ENCODE peak calls at places on chromosomes 7 and 10, in eight cellular contexts. W, J, Z, Q, C, S, G and X are unnamed samples.

GRCh38 chr7:157808042-157808441 is 471.2 kb downstream of the DNAJB6 start:
- DNase-seq in W (no peak), J (no peak), Z (no peak), Q (no peak), C (no peak), S (no peak), G (no peak), X (no peak)

GRCh38 chr7:130841416-130841815 is 107.4 kb upstream of the KLF14 start:
- DNase-seq in W (no peak), J (no peak), Z (no peak), Q (no peak), C (no peak), S (no peak), G (no peak), X (peak; percentile 59)

GRCh38 chr10:24969732-24970330 is 17.4 kb upstream of the PRTFDC1 start:
- DNase-seq in W (peak; percentile 78), J (no peak), Z (no peak), Q (no peak), C (peak; percentile 47), S (no peak), G (no peak), X (no peak)

GRCh38 chr7:12754179-12754578 is 66.7 kb downstream of the ARL4A start:
- DNase-seq in W (peak; percentile 48), J (no peak), Z (no peak), Q (no peak), C (peak; percentile 65), S (no peak), G (peak; percentile 28), X (no peak)

GRCh38 chr7:134140889-134141867 is 14.0 kb downstream of the LRGUK start:
- DNase-seq in W (peak; percentile 56), J (peak; percentile 47), Z (peak; percentile 34), Q (peak; percentile 75), C (peak; percentile 74), S (peak; percentile 58), G (peak; percentile 55), X (peak; percentile 31)

GRCh38 chr10:5736591-5736990 is 52.0 kb downstream of the TASOR2 start:
- DNase-seq in W (no peak), J (no peak), Z (no peak), Q (no peak), C (no peak), S (no peak), G (no peak), X (no peak)

GRCh38 chr10:127300868-127301321 is 104.5 kb upstream of the INSYN2A start:
- DNase-seq in W (no peak), J (no peak), Z (peak; percentile 87), Q (peak; percentile 34), C (no peak), S (no peak), G (no peak), X (no peak)

GRCh38 chr7:25187932-25188331 is 40.4 kb downstream of the NPVF start:
- DNase-seq in W (no peak), J (no peak), Z (peak; percentile 21), Q (no peak), C (no peak), S (no peak), G (no peak), X (no peak)

GRCh38 chr10:81874878-81875679 is at the start of gene NRG3:
- DNase-seq in W (no peak), J (no peak), Z (no peak), Q (no peak), C (peak; percentile 4), S (no peak), G (no peak), X (no peak)

GRCh38 chr10:112812571-112812970 is 137.5 kb upstream of the TCF7L2 start:
- DNase-seq in W (no peak), J (no peak), Z (no peak), Q (no peak), C (no peak), S (no peak), G (no peak), X (no peak)
- H3K4me3 ChIP-seq in W (no peak overlapping the region), J (no peak overlapping the region), Z (no peak overlapping the region), Q (no peak overlapping the region), C (peak overlapping the region; percentile 70), S (no peak overlapping the region), G (no peak overlapping the region), X (no peak overlapping the region)

GRCh38 chr7:110090113-110090820 is 1000.7 kb upstream of the LRRN3 start:
- DNase-seq in W (no peak), J (peak; percentile 32), Z (peak; percentile 37), Q (no peak), C (peak; percentile 39), S (peak; percentile 58), G (peak; percentile 25), X (peak; percentile 25)

DNA sequence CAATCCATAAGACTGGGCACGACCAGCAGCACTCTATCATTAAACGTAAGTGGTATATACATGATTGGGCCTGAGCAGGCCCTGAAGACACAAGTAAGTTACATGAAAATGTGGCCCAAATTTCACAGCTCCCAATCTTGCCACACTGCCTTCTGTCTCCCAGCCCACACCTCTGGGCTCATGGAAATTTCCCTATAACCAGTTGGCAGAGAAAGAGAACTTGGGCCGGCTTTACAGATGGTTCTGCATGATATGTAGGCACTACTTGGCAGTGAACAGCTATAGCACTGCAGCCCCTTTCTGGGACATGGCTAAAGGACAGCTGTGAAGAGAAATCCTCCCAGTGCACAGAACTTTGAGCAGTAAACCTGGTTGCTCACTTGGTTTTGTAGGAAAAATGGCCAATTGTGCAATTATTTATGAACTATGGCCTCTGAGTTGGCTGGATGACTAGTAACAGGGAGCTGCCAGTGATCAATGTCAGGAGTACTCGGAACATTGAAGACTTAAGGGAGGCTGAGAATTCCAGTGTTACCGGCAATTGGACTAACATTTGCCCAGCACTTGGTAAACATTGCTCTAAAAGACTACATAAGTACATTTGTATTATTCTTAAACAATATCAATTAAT is 1006.6 kb upstream of the LRRN3 start:
- DNase-seq in W (no peak), J (no peak), Z (no peak), Q (no peak), C (no peak), S (peak; percentile 71), G (no peak), X (no peak)
- H3K4me3 ChIP-seq in W (no peak overlapping the region), J (no peak overlapping the region), Z (no peak overlapping the region), Q (no peak overlapping the region), C (no peak overlapping the region), S (no peak overlapping the region), G (no peak overlapping the region), X (no peak overlapping the region)

GRCh38 chr7:38002689-38003088 is 82.2 kb downstream of the EPDR1 start:
- DNase-seq in W (no peak), J (no peak), Z (no peak), Q (no peak), C (no peak), S (no peak), G (no peak), X (no peak)

GRCh38 chr7:38000272-38000671 is 79.8 kb downstream of the EPDR1 start:
- DNase-seq in W (peak; percentile 44), J (no peak), Z (no peak), Q (no peak), C (peak; percentile 11), S (no peak), G (peak; percentile 38), X (no peak)

DNA sequence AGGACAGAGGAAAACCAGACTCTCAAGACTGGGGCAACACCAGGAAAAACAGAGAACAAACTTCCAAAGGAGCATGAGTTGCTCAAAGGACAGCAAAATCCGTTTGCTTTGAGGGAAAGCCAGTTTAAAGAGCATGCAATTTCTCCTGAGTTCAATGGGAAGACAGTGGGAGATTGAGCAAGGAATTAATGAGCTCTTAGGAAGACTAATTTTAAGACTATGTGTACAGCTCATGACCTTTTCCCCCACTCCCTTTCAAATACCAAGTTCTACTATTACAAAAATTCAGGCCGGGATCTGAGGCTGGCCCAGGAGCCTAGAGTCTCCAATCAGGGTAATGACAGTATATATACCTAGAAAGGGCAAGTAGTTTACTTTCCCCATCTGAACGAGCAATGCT is 79.2 kb downstream of the EPDR1 start:
- DNase-seq in W (peak; percentile 40), J (no peak), Z (no peak), Q (no peak), C (no peak), S (peak; percentile 7), G (peak; percentile 10), X (no peak)
- H3K4me3 ChIP-seq in W (no peak overlapping the region), J (no peak overlapping the region), Z (no peak overlapping the region), Q (no peak overlapping the region), C (no peak overlapping the region), S (no peak overlapping the region), G (no peak overlapping the region), X (no peak overlapping the region)

GRCh38 chr10:75449320-75450061 is 18.1 kb downstream of the LRMDA start:
- DNase-seq in W (no peak), J (no peak), Z (no peak), Q (no peak), C (no peak), S (no peak), G (no peak), X (no peak)

GRCh38 chr10:75450654-75451419 is 19.4 kb downstream of the LRMDA start:
- DNase-seq in W (no peak), J (no peak), Z (no peak), Q (no peak), C (no peak), S (no peak), G (no peak), X (no peak)

GRCh38 chr10:75452997-75453396 is 21.6 kb downstream of the LRMDA start:
- DNase-seq in W (no peak), J (no peak), Z (no peak), Q (no peak), C (no peak), S (no peak), G (no peak), X (no peak)

GRCh38 chr10:75450062-75450429 is 18.6 kb downstream of the LRMDA start:
- DNase-seq in W (no peak), J (no peak), Z (no peak), Q (no peak), C (no peak), S (no peak), G (no peak), X (no peak)

GRCh38 chr10:75451927-75452326 is 20.5 kb downstream of the LRMDA start:
- DNase-seq in W (no peak), J (no peak), Z (no peak), Q (no peak), C (no peak), S (no peak), G (no peak), X (no peak)
- H3K4me3 ChIP-seq in W (no peak overlapping the region), J (no peak overlapping the region), Z (no peak overlapping the region), Q (peak overlapping the region; percentile 37), C (no peak overlapping the region), S (no peak overlapping the region), G (no peak overlapping the region), X (no peak overlapping the region)